ENCODE peak calls at places on chromosomes 4 and X, in five cellular contexts. P is ovary, Y is GM12878, T is transverse colon, O is tibial nerve. D is an unnamed sample.

GRCh38 chr4:56410247-56410646 is 23.0 kb upstream of the AASDH start:
- DNase-seq in P (no peak), Y (no peak), T (peak; percentile 17), O (no peak), D (peak; percentile 36)

GRCh38 chrX:125150231-125150630 is 169.4 kb upstream of the TEX13C start:
- DNase-seq in P (no peak), Y (no peak), T (no peak), O (no peak), D (no peak)

GRCh38 chrX:108811891-108812290 is 75.5 kb upstream of the IRS4 start:
- DNase-seq in P (no peak), Y (no peak), T (no peak), O (no peak), D (no peak)

GRCh38 chr4:125316391-125316780 is 1.6 kb downstream of the FAT4 start:
- DNase-seq in P (no peak), Y (no peak), T (peak; percentile 15), O (peak; percentile 25), D (peak; percentile 85)

GRCh38 chr4:87220094-87220831 is at the start of gene KLHL8:
- DNase-seq in P (peak; percentile 88), Y (peak; percentile 40), T (peak; percentile 90), O (peak; percentile 67), D (peak; percentile 90)

GRCh38 chr4:78186597-78187543 is 129.7 kb downstream of the FRAS1 start:
- DNase-seq in P (no peak), Y (no peak), T (no peak), O (no peak), D (no peak)

GRCh38 chr4:152408514-152409327 is 127.2 kb downstream of the FBXW7 start:
- DNase-seq in P (no peak), Y (no peak), T (no peak), O (no peak), D (no peak)

GRCh38 chrX:150293311-150294013 is 69.7 kb upstream of the MAMLD1 start:
- DNase-seq in P (no peak), Y (no peak), T (no peak), O (no peak), D (no peak)

GRCh38 chr4:138636791-138637190 is 378.8 kb upstream of the NOCT start:
- DNase-seq in P (no peak), Y (no peak), T (no peak), O (no peak), D (peak; percentile 29)

GRCh38 chr4:88163286-88163685 is 4.8 kb upstream of the ABCG2 start:
- DNase-seq in P (no peak), Y (no peak), T (no peak), O (no peak), D (no peak)

GRCh38 chrX:49071877-49072711 is 1.7 kb downstream of the PRAF2 start:
- DNase-seq in P (peak; percentile 77), Y (no peak), T (peak; percentile 55), O (peak; percentile 62), D (peak; percentile 88)

GRCh38 chr4:112889619-112890294 is 159.7 kb upstream of the ANK2 start:
- DNase-seq in P (no peak), Y (peak; percentile 23), T (no peak), O (no peak), D (no peak)

GRCh38 chr4:23937173-23937572 is 47.3 kb upstream of the PPARGC1A start:
- DNase-seq in P (no peak), Y (no peak), T (no peak), O (no peak), D (no peak)

GRCh38 chrX:13087322-13088154 is 43.1 kb upstream of the FAM9C start:
- DNase-seq in P (no peak), Y (peak; percentile 99), T (peak; percentile 45), O (no peak), D (no peak)

GRCh38 chr4:87704000-87704399 is 53.9 kb downstream of the DMP1 start:
- DNase-seq in P (no peak), Y (no peak), T (no peak), O (no peak), D (no peak)

GRCh38 chrX:129316461-129316860 is 206.8 kb downstream of the SMARCA1 start:
- DNase-seq in P (no peak), Y (no peak), T (no peak), O (no peak), D (no peak)

GRCh38 chr4:146243883-146244277 is 29.5 kb downstream of the REELD1 start:
- DNase-seq in P (no peak), Y (no peak), T (no peak), O (no peak), D (peak; percentile 51)

GRCh38 chrX:17361620-17362019 is 13.4 kb upstream of the NHS start:
- DNase-seq in P (no peak), Y (no peak), T (no peak), O (no peak), D (no peak)

GRCh38 chr4:1866095-1866755 is 5.0 kb upstream of the NSD2 start:
- DNase-seq in P (no peak), Y (no peak), T (no peak), O (no peak), D (no peak)

GRCh38 chr4:13892739-13893105 is 265.2 kb upstream of the BOD1L1 start:
- DNase-seq in P (no peak), Y (no peak), T (no peak), O (no peak), D (no peak)

GRCh38 chr4:123706961-123707360 is 310.4 kb downstream of the SPRY1 start:
- DNase-seq in P (no peak), Y (no peak), T (no peak), O (no peak), D (no peak)

GRCh38 chr4:6191448-6192130 is 8.8 kb downstream of the JAKMIP1 start:
- DNase-seq in P (no peak), Y (no peak), T (no peak), O (no peak), D (no peak)

DNA sequence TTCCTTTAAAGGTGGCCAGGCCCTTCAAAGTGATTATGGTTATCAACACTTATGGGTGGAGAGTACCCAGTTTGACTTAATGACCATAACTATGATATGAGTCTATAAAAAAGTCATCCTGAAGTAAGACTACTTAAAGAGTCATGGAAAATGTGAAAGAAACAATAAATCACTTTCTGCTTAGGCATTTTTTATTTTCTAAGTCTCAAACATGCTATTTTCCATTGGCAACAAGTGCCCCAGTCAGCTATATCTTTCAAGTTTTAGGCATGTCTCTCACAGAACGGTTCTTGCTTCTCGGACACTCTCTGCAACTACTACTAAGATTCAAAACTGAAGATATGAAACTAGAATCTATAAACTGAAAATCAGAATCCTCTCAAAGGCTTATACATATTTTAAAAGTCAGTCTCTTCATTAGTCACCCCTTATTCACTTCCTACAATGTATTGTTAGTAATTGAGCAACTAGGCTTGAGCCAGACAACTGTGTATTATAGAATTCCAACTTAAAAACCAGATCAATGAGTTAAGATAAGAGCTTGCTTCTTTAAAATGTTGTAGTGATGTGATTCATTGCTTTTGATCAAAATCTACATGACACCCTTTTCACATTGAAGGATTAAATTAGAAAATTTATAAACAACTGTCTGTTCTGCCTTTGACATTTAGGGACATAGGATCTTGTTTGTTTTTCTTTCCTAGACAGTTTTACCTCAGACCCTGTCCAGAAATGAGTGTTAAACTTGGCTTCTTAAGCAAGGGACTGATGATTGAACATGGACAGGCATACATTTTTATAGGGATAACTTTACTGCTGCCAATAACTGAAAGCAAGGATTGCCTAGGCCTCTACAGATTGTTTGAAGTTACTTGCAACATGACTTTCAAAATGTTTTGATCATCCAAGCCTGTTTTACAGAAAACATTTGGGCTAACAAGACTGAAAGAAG is 2.9 kb downstream of the ANTXR2 start:
- DNase-seq in P (no peak), Y (no peak), T (no peak), O (no peak), D (no peak)
- H3K4me1 ChIP-seq in P (peaks cover 4% of the 10 kb centered on the region), Y (peaks cover 32% of the 10 kb centered on the region), T (peaks cover 10% of the 10 kb centered on the region), O (peaks cover 14% of the 10 kb centered on the region), D (peaks cover 31% of the 10 kb centered on the region)

DNA sequence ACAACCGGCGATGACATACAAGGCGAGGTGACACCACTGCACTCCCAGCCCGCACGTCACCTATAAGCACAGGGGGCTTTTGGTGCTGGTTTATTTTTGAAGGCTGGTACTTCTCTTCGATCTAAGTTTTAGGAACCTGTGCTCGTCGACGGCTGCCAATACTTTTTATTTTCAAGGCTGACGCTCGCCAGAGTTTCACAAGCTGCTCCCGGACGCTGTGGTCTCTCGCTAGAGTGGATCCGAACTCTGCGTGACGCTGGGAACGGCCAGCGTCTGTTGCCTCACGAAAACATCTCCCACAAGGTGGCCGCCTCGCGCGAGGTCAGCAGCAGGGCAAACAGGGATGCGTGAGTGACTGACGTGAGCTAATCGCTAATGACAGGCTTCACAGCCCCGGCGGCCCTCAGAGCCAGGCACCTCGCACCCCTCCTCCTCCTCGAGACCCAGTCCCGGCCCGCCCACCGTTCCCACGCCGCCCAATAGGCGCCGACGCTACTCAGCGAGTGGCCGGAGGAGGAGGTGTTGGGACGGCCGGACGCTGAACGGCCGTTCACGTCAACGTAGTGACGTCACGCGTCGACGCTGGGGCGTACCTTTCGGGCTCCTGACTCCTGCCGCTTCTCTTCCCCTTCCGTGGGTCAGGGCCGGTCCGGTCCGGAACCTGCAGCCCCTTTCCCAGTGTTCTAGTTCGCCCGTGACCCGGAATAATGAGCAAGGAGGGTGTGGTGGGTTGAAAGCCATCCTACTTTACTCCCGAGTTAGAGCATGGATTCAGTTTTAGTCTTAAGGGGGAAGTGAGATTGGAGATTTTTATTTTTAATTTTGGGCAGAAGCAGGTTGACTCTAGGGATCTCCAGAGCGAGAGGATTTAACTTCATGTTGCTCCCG is at the start of gene CLCN3:
- DNase-seq in P (peak; percentile 98), Y (peak; percentile 93), T (peak; percentile 98), O (peak; percentile 93), D (peak; percentile 98)
- TF ChIP-seq EP300 in P (no peak), Y (peak; percentile 78), T (peak; percentile 51), O (peak; percentile 94), D (peak; percentile 79)

GRCh38 chrX:45351478-45351877 is 150.8 kb upstream of the DIPK2B start:
- DNase-seq in P (no peak), Y (no peak), T (no peak), O (no peak), D (no peak)

GRCh38 chrX:45344597-45344996 is 143.9 kb upstream of the DIPK2B start:
- DNase-seq in P (no peak), Y (no peak), T (no peak), O (no peak), D (no peak)

GRCh38 chrX:45352588-45352987 is 151.9 kb upstream of the DIPK2B start:
- DNase-seq in P (no peak), Y (no peak), T (no peak), O (no peak), D (no peak)

GRCh38 chrX:45353462-45353861 is 152.8 kb upstream of the DIPK2B start:
- DNase-seq in P (no peak), Y (no peak), T (no peak), O (no peak), D (no peak)

GRCh38 chrX:45347877-45348675 is 147.4 kb upstream of the DIPK2B start:
- DNase-seq in P (no peak), Y (no peak), T (no peak), O (no peak), D (no peak)
- H3K4me1 ChIP-seq in P (no peaks in the 10 kb centered on the region), Y (no peaks in the 10 kb centered on the region), T (no peaks in the 10 kb centered on the region), O (no peaks in the 10 kb centered on the region), D (no peaks in the 10 kb centered on the region)

DNA sequence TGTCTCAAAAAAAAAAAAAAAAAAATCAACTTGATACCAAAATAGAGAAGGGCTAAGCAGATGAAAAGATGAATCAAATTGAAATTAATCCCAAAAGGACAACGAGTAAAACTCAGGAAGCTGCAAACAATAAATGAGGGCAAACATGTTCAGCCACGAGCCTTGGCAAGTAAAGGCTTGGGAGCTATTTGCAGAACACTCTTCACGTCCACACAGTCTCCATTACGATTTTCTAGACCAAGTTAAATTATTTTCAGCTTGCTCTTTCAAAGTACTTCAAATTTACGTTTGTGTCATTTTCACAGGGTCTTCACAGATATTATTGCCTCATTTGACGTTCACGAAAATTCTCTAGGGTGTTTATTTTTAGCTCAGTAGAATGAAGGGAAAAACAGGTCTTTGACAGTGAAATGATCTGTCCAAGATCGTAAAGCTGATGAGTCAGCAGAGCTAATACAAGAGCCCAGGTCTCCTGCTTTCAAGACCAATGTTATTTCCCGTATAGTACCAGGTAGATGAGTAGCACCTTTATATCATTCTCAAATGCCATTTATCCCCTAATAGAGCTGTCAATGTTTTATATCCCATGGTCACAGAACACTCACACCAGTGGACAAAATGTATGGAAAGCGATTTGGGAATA is 20.9 kb downstream of the KLB start:
- DNase-seq in P (no peak), Y (no peak), T (no peak), O (no peak), D (no peak)
- TF ChIP-seq EP300 in P (no peak), Y (no peak), T (no peak), O (no peak), D (no peak)